ENCODE peak calls at places on chromosomes 6 and 20, in six cellular contexts. One of them, this sample, is unnamed.

GRCh38 chr6:154410619-154411044 is 54.0 kb upstream of the IPCEF1 start:
- DNase-seq in prostate gland: peak; percentile 40
- DNase-seq in cardiac fibroblast: peak; percentile 97
- DNase-seq in WTC11: no peak
- DNase-seq in fibroblast of lung: peak; percentile 99
- DNase-seq in left ventricle myocardium inferior: no peak
- DNase-seq in this sample: peak; percentile 97

GRCh38 chr6:43221046-43221773 is 8.1 kb downstream of the DNPH1 start:
- DNase-seq in prostate gland: peak; percentile 19
- DNase-seq in cardiac fibroblast: peak; percentile 12
- DNase-seq in WTC11: no peak
- DNase-seq in fibroblast of lung: peak; percentile 18
- DNase-seq in left ventricle myocardium inferior: no peak
- DNase-seq in this sample: no peak

GRCh38 chr6:144394209-144394608 is 109.1 kb downstream of the UTRN start:
- DNase-seq in prostate gland: no peak
- DNase-seq in cardiac fibroblast: no peak
- DNase-seq in WTC11: no peak
- DNase-seq in fibroblast of lung: no peak
- DNase-seq in left ventricle myocardium inferior: no peak
- DNase-seq in this sample: no peak

GRCh38 chr6:16316741-16317251 is 78.4 kb downstream of the GMPR start:
- DNase-seq in prostate gland: no peak
- DNase-seq in cardiac fibroblast: peak; percentile 52
- DNase-seq in WTC11: peak; percentile 30
- DNase-seq in fibroblast of lung: peak; percentile 88
- DNase-seq in left ventricle myocardium inferior: no peak
- DNase-seq in this sample: no peak

GRCh38 chr20:956330-956951 is 40.3 kb upstream of the ANGPT4 start:
- DNase-seq in prostate gland: peak; percentile 56
- DNase-seq in cardiac fibroblast: peak; percentile 66
- DNase-seq in WTC11: peak; percentile 88
- DNase-seq in fibroblast of lung: peak; percentile 15
- DNase-seq in left ventricle myocardium inferior: peak; percentile 57
- DNase-seq in this sample: no peak

GRCh38 chr20:20568604-20569205 is 143.7 kb downstream of the RALGAPA2 start:
- DNase-seq in prostate gland: no peak
- DNase-seq in cardiac fibroblast: peak; percentile 65
- DNase-seq in WTC11: peak; percentile 19
- DNase-seq in fibroblast of lung: peak; percentile 28
- DNase-seq in left ventricle myocardium inferior: no peak
- DNase-seq in this sample: no peak

GRCh38 chr6:136031982-136032381 is 180.5 kb downstream of the PDE7B start:
- DNase-seq in prostate gland: no peak
- DNase-seq in cardiac fibroblast: peak; percentile 77
- DNase-seq in WTC11: no peak
- DNase-seq in fibroblast of lung: peak; percentile 36
- DNase-seq in left ventricle myocardium inferior: no peak
- DNase-seq in this sample: no peak

GRCh38 chr6:165245716-165246115 is 63.7 kb downstream of the C6orf118 start:
- DNase-seq in prostate gland: no peak
- DNase-seq in cardiac fibroblast: peak; percentile 13
- DNase-seq in WTC11: no peak
- DNase-seq in fibroblast of lung: peak; percentile 14
- DNase-seq in left ventricle myocardium inferior: no peak
- DNase-seq in this sample: no peak

GRCh38 chr20:47859255-47859654 is 74.0 kb upstream of the SULF2 start:
- DNase-seq in prostate gland: no peak
- DNase-seq in cardiac fibroblast: peak; percentile 26
- DNase-seq in WTC11: no peak
- DNase-seq in fibroblast of lung: no peak
- DNase-seq in left ventricle myocardium inferior: no peak
- DNase-seq in this sample: no peak

GRCh38 chr6:67287566-67287965 is 1347.5 kb upstream of the ADGRB3 start:
- DNase-seq in prostate gland: no peak
- DNase-seq in cardiac fibroblast: peak; percentile 7
- DNase-seq in WTC11: no peak
- DNase-seq in fibroblast of lung: no peak
- DNase-seq in left ventricle myocardium inferior: no peak
- DNase-seq in this sample: no peak

GRCh38 chr6:21845018-21845417 is 251.5 kb downstream of the SOX4 start:
- DNase-seq in prostate gland: no peak
- DNase-seq in cardiac fibroblast: peak; percentile 35
- DNase-seq in WTC11: no peak
- DNase-seq in fibroblast of lung: no peak
- DNase-seq in left ventricle myocardium inferior: no peak
- DNase-seq in this sample: no peak

GRCh38 chr6:83113258-83113657 is 45.8 kb downstream of the DOP1A start:
- DNase-seq in prostate gland: no peak
- DNase-seq in cardiac fibroblast: no peak
- DNase-seq in WTC11: no peak
- DNase-seq in fibroblast of lung: peak; percentile 68
- DNase-seq in left ventricle myocardium inferior: no peak
- DNase-seq in this sample: no peak

GRCh38 chr6:11393713-11394627 is 143.6 kb upstream of the TMEM170B start:
- DNase-seq in prostate gland: no peak
- DNase-seq in cardiac fibroblast: no peak
- DNase-seq in WTC11: no peak
- DNase-seq in fibroblast of lung: peak; percentile 83
- DNase-seq in left ventricle myocardium inferior: no peak
- DNase-seq in this sample: no peak

GRCh38 chr20:37823276-37823980 is 79.5 kb upstream of the VSTM2L start:
- DNase-seq in prostate gland: no peak
- DNase-seq in cardiac fibroblast: no peak
- DNase-seq in WTC11: no peak
- DNase-seq in fibroblast of lung: peak; percentile 28
- DNase-seq in left ventricle myocardium inferior: no peak
- DNase-seq in this sample: no peak

GRCh38 chr20:23198815-23199214 is 112.7 kb upstream of the CD93 start:
- DNase-seq in prostate gland: no peak
- DNase-seq in cardiac fibroblast: no peak
- DNase-seq in WTC11: no peak
- DNase-seq in fibroblast of lung: no peak
- DNase-seq in left ventricle myocardium inferior: no peak
- DNase-seq in this sample: no peak

GRCh38 chr20:62176866-62177265 is 6.0 kb upstream of the MTG2 start:
- DNase-seq in prostate gland: no peak
- DNase-seq in cardiac fibroblast: no peak
- DNase-seq in WTC11: no peak
- DNase-seq in fibroblast of lung: no peak
- DNase-seq in left ventricle myocardium inferior: no peak
- DNase-seq in this sample: no peak

GRCh38 chr20:17904027-17904426 is 64.6 kb downstream of the SNX5 start:
- DNase-seq in prostate gland: no peak
- DNase-seq in cardiac fibroblast: no peak
- DNase-seq in WTC11: no peak
- DNase-seq in fibroblast of lung: no peak
- DNase-seq in left ventricle myocardium inferior: no peak
- DNase-seq in this sample: no peak

GRCh38 chr6:100475554-100476325 is 11.0 kb upstream of the SIM1 start:
- DNase-seq in prostate gland: no peak
- DNase-seq in cardiac fibroblast: no peak
- DNase-seq in WTC11: no peak
- DNase-seq in fibroblast of lung: no peak
- DNase-seq in left ventricle myocardium inferior: no peak
- DNase-seq in this sample: no peak

GRCh38 chr6:53728570-53729194 is 63.1 kb upstream of the KLHL31 start:
- DNase-seq in prostate gland: peak; percentile 21
- DNase-seq in cardiac fibroblast: peak; percentile 61
- DNase-seq in WTC11: peak; percentile 56
- DNase-seq in fibroblast of lung: peak; percentile 38
- DNase-seq in left ventricle myocardium inferior: peak; percentile 24
- DNase-seq in this sample: no peak

GRCh38 chr6:112283621-112284020 is 29.3 kb upstream of the LAMA4 start:
- DNase-seq in prostate gland: no peak
- DNase-seq in cardiac fibroblast: no peak
- DNase-seq in WTC11: no peak
- DNase-seq in fibroblast of lung: no peak
- DNase-seq in left ventricle myocardium inferior: no peak
- DNase-seq in this sample: no peak

GRCh38 chr6:56247654-56248122 is 308 bp upstream of the COL21A1 start:
- DNase-seq in prostate gland: no peak
- DNase-seq in cardiac fibroblast: no peak
- DNase-seq in WTC11: no peak
- DNase-seq in fibroblast of lung: no peak
- DNase-seq in left ventricle myocardium inferior: no peak
- DNase-seq in this sample: no peak

GRCh38 chr20:10133532-10133931 is 85.1 kb upstream of the SNAP25 start:
- DNase-seq in prostate gland: no peak
- DNase-seq in cardiac fibroblast: no peak
- DNase-seq in WTC11: no peak
- DNase-seq in fibroblast of lung: no peak
- DNase-seq in left ventricle myocardium inferior: no peak
- DNase-seq in this sample: no peak

DNA sequence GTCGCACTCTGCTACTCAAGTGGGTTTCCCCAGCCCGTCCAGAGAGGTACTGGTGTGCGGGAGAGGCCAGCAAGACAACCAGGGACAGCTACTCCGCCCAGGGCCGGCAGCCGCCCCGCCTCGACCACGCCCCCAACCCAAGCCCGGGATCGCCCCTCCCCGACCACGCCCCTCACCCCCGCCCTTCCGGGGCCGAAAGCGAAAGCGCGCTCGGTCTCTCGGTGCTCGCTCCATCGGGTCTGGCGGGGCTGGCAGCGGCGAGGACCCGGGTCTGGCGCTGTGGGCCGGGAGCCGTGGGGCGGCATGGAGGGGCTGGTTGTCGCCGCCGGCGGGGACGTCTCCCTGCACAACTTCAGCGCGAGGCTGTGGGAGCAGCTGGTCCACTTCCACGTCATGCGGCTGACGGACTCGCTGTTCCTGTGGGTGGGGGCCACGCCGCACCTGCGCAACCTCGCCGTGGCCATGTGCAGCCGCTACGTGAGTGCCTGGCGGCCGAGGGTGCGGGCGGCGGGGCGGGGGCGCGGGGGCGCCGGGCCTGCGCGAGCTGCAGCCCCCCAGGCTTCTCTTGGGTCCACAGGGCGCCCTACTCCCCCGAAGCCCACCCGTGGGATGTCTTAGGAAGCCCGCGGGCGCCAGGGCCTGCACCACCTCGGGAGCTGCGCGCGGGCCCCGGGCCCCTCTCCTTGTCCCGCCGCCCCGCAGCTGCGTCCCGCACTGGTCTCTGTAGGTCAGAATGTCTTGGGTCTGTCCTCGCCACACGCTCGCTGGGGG is at the start of gene PSMG4:
- DNase-seq in prostate gland: peak; percentile 93
- DNase-seq in cardiac fibroblast: peak; percentile 92
- DNase-seq in WTC11: peak; percentile 97
- DNase-seq in fibroblast of lung: peak; percentile 84
- DNase-seq in left ventricle myocardium inferior: peak; percentile 96
- DNase-seq in this sample: peak; percentile 27
- TF ChIP-seq CTCF in prostate gland: no peak
- TF ChIP-seq CTCF in cardiac fibroblast: no peak
- TF ChIP-seq CTCF in WTC11: no peak
- TF ChIP-seq CTCF in fibroblast of lung: no peak
- TF ChIP-seq CTCF in left ventricle myocardium inferior: no peak
- TF ChIP-seq CTCF in this sample: no peak

GRCh38 chr6:38771111-38771694 is 56.1 kb downstream of the DNAH8 start:
- DNase-seq in prostate gland: no peak
- DNase-seq in cardiac fibroblast: no peak
- DNase-seq in WTC11: no peak
- DNase-seq in fibroblast of lung: no peak
- DNase-seq in left ventricle myocardium inferior: no peak
- DNase-seq in this sample: no peak

GRCh38 chr6:38775870-38776269 is 60.8 kb downstream of the DNAH8 start:
- DNase-seq in prostate gland: no peak
- DNase-seq in cardiac fibroblast: no peak
- DNase-seq in WTC11: no peak
- DNase-seq in fibroblast of lung: no peak
- DNase-seq in left ventricle myocardium inferior: no peak
- DNase-seq in this sample: no peak

GRCh38 chr6:38774933-38775707 is 60.0 kb downstream of the DNAH8 start:
- DNase-seq in prostate gland: no peak
- DNase-seq in cardiac fibroblast: no peak
- DNase-seq in WTC11: no peak
- DNase-seq in fibroblast of lung: no peak
- DNase-seq in left ventricle myocardium inferior: no peak
- DNase-seq in this sample: no peak

GRCh38 chr6:38776515-38776914 is 61.4 kb downstream of the DNAH8 start:
- DNase-seq in prostate gland: no peak
- DNase-seq in cardiac fibroblast: no peak
- DNase-seq in WTC11: no peak
- DNase-seq in fibroblast of lung: peak; percentile 49
- DNase-seq in left ventricle myocardium inferior: no peak
- DNase-seq in this sample: no peak

GRCh38 chr6:38773338-38773737 is 58.2 kb downstream of the DNAH8 start:
- DNase-seq in prostate gland: no peak
- DNase-seq in cardiac fibroblast: no peak
- DNase-seq in WTC11: peak; percentile 72
- DNase-seq in fibroblast of lung: no peak
- DNase-seq in left ventricle myocardium inferior: no peak
- DNase-seq in this sample: no peak
- TF ChIP-seq CTCF in prostate gland: no peak
- TF ChIP-seq CTCF in cardiac fibroblast: peak; percentile 41
- TF ChIP-seq CTCF in WTC11: peak; percentile 58
- TF ChIP-seq CTCF in fibroblast of lung: no peak
- TF ChIP-seq CTCF in left ventricle myocardium inferior: peak; percentile 19
- TF ChIP-seq CTCF in this sample: peak; percentile 24

DNA sequence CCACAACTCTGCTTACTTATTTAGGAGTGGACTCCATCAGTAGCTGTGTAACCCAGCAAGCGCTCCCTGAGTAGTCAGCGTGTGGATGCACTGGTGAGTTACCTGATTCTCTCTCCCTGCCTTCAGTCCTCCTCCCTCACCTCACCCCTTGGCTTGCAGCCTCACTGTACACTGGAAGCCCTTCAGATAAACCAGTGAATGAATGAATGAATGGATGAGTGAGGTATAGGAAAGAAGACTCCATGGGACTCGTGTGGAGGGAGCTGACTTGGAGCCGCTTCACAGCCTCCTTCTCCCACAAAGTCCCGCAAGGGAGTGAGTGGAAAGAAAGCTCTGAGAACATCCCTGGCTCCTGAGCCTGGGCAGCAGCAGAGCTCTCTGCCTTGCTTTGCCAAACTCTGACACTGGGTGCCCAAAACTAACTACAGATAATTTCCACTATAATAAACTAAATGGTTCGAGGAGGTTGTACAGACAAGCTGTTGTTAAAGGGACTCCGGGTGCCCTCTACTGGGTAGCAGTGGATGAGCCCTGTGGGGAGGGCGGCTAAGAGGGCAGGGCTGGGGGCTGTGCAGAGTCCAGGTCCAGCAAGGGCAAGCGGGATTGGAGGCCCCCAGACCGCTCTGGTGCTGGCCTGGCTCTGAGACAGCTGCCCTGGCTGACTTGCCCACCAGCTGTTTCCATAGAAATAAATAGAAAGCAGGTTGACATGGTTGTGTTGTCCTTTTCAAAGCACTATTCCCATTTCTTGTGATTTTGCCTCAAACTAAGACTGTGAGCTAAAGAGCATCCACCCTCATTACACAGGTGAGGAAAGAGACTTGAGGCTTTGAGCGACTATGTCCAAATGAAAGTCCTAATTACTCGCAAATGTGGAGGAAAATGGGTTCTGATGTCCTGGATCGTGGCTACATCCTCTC is 167.7 kb upstream of the CST7 start:
- DNase-seq in prostate gland: no peak
- DNase-seq in cardiac fibroblast: peak; percentile 35
- DNase-seq in WTC11: peak; percentile 44
- DNase-seq in fibroblast of lung: peak; percentile 25
- DNase-seq in left ventricle myocardium inferior: no peak
- DNase-seq in this sample: no peak
- TF ChIP-seq CTCF in prostate gland: no peak
- TF ChIP-seq CTCF in cardiac fibroblast: peak; percentile 63
- TF ChIP-seq CTCF in WTC11: peak; percentile 17
- TF ChIP-seq CTCF in fibroblast of lung: peak; percentile 77
- TF ChIP-seq CTCF in left ventricle myocardium inferior: peak; percentile 66
- TF ChIP-seq CTCF in this sample: peak; percentile 77

GRCh38 chr6:41426438-41426851 is 91.0 kb downstream of the NCR2 start:
- DNase-seq in prostate gland: no peak
- DNase-seq in cardiac fibroblast: no peak
- DNase-seq in WTC11: peak; percentile 44
- DNase-seq in fibroblast of lung: peak; percentile 12
- DNase-seq in left ventricle myocardium inferior: no peak
- DNase-seq in this sample: no peak
- TF ChIP-seq CTCF in prostate gland: no peak
- TF ChIP-seq CTCF in cardiac fibroblast: no peak
- TF ChIP-seq CTCF in WTC11: no peak
- TF ChIP-seq CTCF in fibroblast of lung: no peak
- TF ChIP-seq CTCF in left ventricle myocardium inferior: no peak
- TF ChIP-seq CTCF in this sample: no peak

This sample was measured in BJ.